ENCODE peak calls at places on chromosome 5, in nine cellular contexts. G is lung, V is NCI-H774, Y is anterior cingulate cortex, R is A549, U is frontal cortex, N is ELF-1, Q is stomach, H is heart right ventricle. C is an unnamed sample.

GRCh38 chr5:135242496-135243193 is 156.4 kb downstream of the MACROH2A1 start:
- DNase-seq in G (no peak), V (no peak), Y (no peak), R (no peak), U (peak), N (no peak), Q (peak), H (peak), C (peak)

GRCh38 chr5:39395521-39395920 is 29.3 kb downstream of the DAB2 start:
- DNase-seq in G (no peak), V (no peak), Y (no peak), R (no peak), U (no peak), N (no peak), Q (no peak), H (no peak), C (no peak)

GRCh38 chr5:125402787-125403186 is 656.3 kb upstream of the ZNF608 start:
- DNase-seq in G (no peak), V (no peak), Y (no peak), R (no peak), U (no peak), N (no peak), Q (no peak), H (no peak), C (no peak)

GRCh38 chr5:122341087-122341486 is 29.1 kb downstream of the SNCAIP start:
- DNase-seq in G (no peak), V (no peak), Y (no peak), R (no peak), U (no peak), N (no peak), Q (no peak), H (no peak), C (no peak)

GRCh38 chr5:94082405-94082804 is 341.0 kb upstream of the POU5F2 start:
- DNase-seq in G (no peak), V (no peak), Y (no peak), R (no peak), U (no peak), N (no peak), Q (no peak), H (no peak), C (no peak)

GRCh38 chr5:5605170-5605764 is 182.8 kb downstream of the ICE1 start:
- DNase-seq in G (no peak), V (no peak), Y (no peak), R (no peak), U (no peak), N (no peak), Q (no peak), H (no peak), C (no peak)

GRCh38 chr5:60883229-60883628 is 39.2 kb upstream of the ELOVL7 start:
- DNase-seq in G (no peak), V (no peak), Y (no peak), R (peak), U (peak), N (no peak), Q (no peak), H (no peak), C (no peak)

GRCh38 chr5:171340491-171340890 is 31.4 kb downstream of the TLX3 start:
- DNase-seq in G (no peak), V (no peak), Y (no peak), R (no peak), U (no peak), N (no peak), Q (no peak), H (no peak), C (no peak)

GRCh38 chr5:59025734-59026133 is 442.9 kb downstream of the RAB3C start:
- DNase-seq in G (no peak), V (no peak), Y (no peak), R (no peak), U (no peak), N (no peak), Q (no peak), H (no peak), C (peak)

GRCh38 chr5:160726721-160727120 is 125.3 kb downstream of the ATP10B start:
- DNase-seq in G (no peak), V (no peak), Y (no peak), R (no peak), U (no peak), N (peak), Q (no peak), H (no peak), C (no peak)

GRCh38 chr5:41527201-41527779 is 16.9 kb upstream of the PLCXD3 start:
- DNase-seq in G (no peak), V (no peak), Y (no peak), R (no peak), U (no peak), N (peak), Q (no peak), H (peak), C (no peak)

GRCh38 chr5:59826996-59827395 is 66.5 kb downstream of the PDE4D start:
- DNase-seq in G (no peak), V (no peak), Y (no peak), R (no peak), U (no peak), N (no peak), Q (no peak), H (no peak), C (no peak)

GRCh38 chr5:122759310-122759709 is 15.6 kb upstream of the SNX2 start:
- DNase-seq in G (no peak), V (no peak), Y (no peak), R (no peak), U (no peak), N (no peak), Q (no peak), H (no peak), C (no peak)

GRCh38 chr5:168121138-168121494 is 170.3 kb upstream of the WWC1 start:
- DNase-seq in G (no peak), V (no peak), Y (no peak), R (no peak), U (no peak), N (no peak), Q (no peak), H (no peak), C (no peak)

GRCh38 chr5:53246042-53246836 is 136.7 kb upstream of the MOCS2 start:
- DNase-seq in G (no peak), V (no peak), Y (no peak), R (no peak), U (no peak), N (no peak), Q (no peak), H (no peak), C (no peak)

GRCh38 chr5:60297658-60298057 is 402.3 kb downstream of the DEPDC1B start:
- DNase-seq in G (no peak), V (no peak), Y (no peak), R (no peak), U (no peak), N (no peak), Q (no peak), H (no peak), C (no peak)

GRCh38 chr5:75519761-75520160 is 8.1 kb downstream of the POLK start:
- DNase-seq in G (no peak), V (no peak), Y (no peak), R (no peak), U (no peak), N (no peak), Q (no peak), H (no peak), C (no peak)